ENCODE peak calls at places on chromosomes 11 and 22, in seven cellular contexts. J is right cardiac atrium; Q is CD8-positive, alpha-beta memory T cell; M is uterus; C is coronary artery; V is left lung; H is A549. I is an unnamed sample.

GRCh38 chr22:47194476-47195155 is 432.2 kb downstream of the TBC1D22A start:
- DNase-seq in J (no peak), Q (no peak), M (no peak), C (peak), V (no peak), H (no peak), I (no peak)

GRCh38 chr22:47192106-47192650 is 429.7 kb downstream of the TBC1D22A start:
- DNase-seq in J (no peak), Q (no peak), M (no peak), C (peak), V (no peak), H (no peak), I (no peak)

GRCh38 chr11:73293356-73293936 is 14.6 kb upstream of the ARHGEF17 start:
- DNase-seq in J (no peak), Q (no peak), M (no peak), C (no peak), V (no peak), H (no peak), I (no peak)

GRCh38 chr11:121895919-121896318 is 220.1 kb downstream of the BLID start:
- DNase-seq in J (no peak), Q (no peak), M (no peak), C (no peak), V (no peak), H (no peak), I (no peak)

GRCh38 chr22:49793296-49793695 is 34.4 kb downstream of the BRD1 start:
- DNase-seq in J (no peak), Q (no peak), M (no peak), C (no peak), V (no peak), H (no peak), I (no peak)

GRCh38 chr11:102429691-102430090 is 22.9 kb downstream of the TMEM123 start:
- DNase-seq in J (no peak), Q (no peak), M (no peak), C (no peak), V (no peak), H (no peak), I (no peak)

GRCh38 chr11:10590516-10590915 is 22.1 kb upstream of the LYVE1 start:
- DNase-seq in J (no peak), Q (no peak), M (no peak), C (no peak), V (no peak), H (no peak), I (no peak)

GRCh38 chr11:68128682-68129327 is 7.6 kb upstream of the CHKA start:
- DNase-seq in J (peak), Q (no peak), M (peak), C (no peak), V (no peak), H (no peak), I (no peak)

GRCh38 chr11:23988381-23989006 is 508.4 kb upstream of the LUZP2 start:
- DNase-seq in J (no peak), Q (no peak), M (no peak), C (no peak), V (no peak), H (no peak), I (no peak)

GRCh38 chr11:59944761-59945160 is 6.5 kb downstream of the OOSP1 start:
- DNase-seq in J (no peak), Q (no peak), M (no peak), C (no peak), V (no peak), H (no peak), I (no peak)

GRCh38 chr11:61453702-61454101 is 23.8 kb downstream of the SDHAF2 start:
- DNase-seq in J (no peak), Q (no peak), M (no peak), C (no peak), V (no peak), H (no peak), I (no peak)
- H3K27ac ChIP-seq in J (no peak), Q (no peak), M (no peak), C (no peak), V (no peak), H (no peak), I (no peak)

GRCh38 chr11:729492-730074 is 17.7 kb upstream of the TALDO1 start:
- DNase-seq in J (no peak), Q (no peak), M (no peak), C (no peak), V (peak), H (no peak), I (peak)
- H3K4me3 ChIP-seq in J (no peak), Q (no peak), M (no peak), C (no peak), V (no peak), H (no peak), I (no peak)

GRCh38 chr11:47143322-47143721 is 33.4 kb downstream of the ARFGAP2 start:
- DNase-seq in J (no peak), Q (no peak), M (no peak), C (no peak), V (no peak), H (no peak), I (peak)
- H3K27ac ChIP-seq in J (peak), Q (no peak), M (no peak), C (peak), V (no peak), H (no peak), I (no peak)

GRCh38 chr11:65545853-65546216 is 12.3 kb downstream of the LTBP3 start:
- DNase-seq in J (no peak), Q (no peak), M (no peak), C (no peak), V (no peak), H (no peak), I (no peak)
- H3K4me3 ChIP-seq in J (no peak), Q (peak), M (no peak), C (peak), V (peak), H (no peak), I (no peak)

DNA sequence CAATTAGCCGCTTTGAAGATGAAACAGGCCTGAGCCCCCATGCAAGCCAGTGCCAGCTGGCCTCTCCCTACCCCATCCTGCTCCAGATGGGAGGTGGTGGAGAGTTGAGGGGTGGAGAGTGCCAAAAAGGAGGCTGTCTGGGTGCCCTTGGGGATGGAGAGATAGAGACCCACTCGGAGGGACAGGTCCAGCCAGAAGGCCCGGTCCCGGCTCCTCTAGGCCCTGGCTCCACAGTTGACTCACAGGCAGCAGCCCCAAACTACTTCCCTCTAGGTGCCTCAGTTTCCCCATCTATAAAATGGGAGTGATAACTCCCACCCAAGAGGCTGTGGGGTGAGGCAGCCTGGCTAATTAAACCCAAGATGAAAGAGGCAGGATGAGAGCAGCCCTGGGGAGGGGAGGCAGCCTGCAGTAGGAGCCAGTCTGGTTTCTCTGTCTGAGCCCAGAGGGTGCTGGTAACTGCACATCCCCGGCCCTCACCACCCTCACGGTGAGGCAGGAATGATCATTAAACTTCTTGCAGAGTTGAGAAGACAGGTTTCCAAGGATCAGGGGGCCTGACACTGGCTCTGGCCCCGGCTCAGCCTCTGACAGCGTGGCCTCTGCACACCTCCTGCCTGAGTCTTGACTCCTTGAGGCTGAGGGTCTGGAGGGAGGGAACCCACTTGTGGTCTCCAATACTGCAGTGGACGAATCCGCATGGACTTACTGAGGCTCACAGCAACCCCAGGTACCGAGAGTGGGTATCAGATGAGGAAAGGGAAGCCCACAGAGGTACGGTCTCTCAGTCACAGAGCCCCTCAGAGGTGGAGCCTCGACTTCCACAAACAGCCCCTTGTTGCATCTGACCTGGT is 1.4 kb upstream of the AP5B1 start:
- DNase-seq in J (no peak), Q (no peak), M (no peak), C (peak), V (no peak), H (no peak), I (no peak)
- H3K27ac ChIP-seq in J (no peak), Q (no peak), M (no peak), C (no peak), V (no peak), H (no peak), I (no peak)

GRCh38 chr22:18024956-18025720 is 777 bp upstream of the MICAL3 start:
- DNase-seq in J (no peak), Q (no peak), M (no peak), C (no peak), V (no peak), H (no peak), I (no peak)
- H3K4me3 ChIP-seq in J (no peak), Q (peak), M (peak), C (peak), V (no peak), H (peak), I (peak)

GRCh38 chr22:42528591-42529307 is 9.2 kb upstream of the RRP7A start:
- DNase-seq in J (no peak), Q (no peak), M (no peak), C (no peak), V (no peak), H (no peak), I (no peak)
- H3K27ac ChIP-seq in J (no peak), Q (no peak), M (no peak), C (no peak), V (no peak), H (no peak), I (no peak)

DNA sequence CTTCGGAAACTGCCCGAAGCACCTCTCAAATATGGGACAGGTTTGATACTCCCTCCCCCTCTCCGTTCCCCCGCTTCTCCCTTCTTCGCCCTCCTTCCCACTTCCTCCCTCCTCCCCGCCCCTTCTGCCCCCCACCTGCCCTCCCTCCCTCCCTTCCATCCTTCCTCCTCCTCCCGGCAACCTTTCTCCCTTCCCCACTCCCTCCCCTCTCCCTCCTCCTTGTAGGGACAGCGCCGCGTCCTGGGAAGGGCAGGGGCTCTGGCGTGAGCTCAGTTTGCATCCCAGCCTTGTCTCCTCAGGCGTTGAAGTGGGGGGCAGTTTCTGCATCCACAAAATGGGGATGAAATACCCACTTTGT is 6.1 kb upstream of the NFAM1 start:
- DNase-seq in J (no peak), Q (no peak), M (no peak), C (no peak), V (no peak), H (no peak), I (no peak)
- H3K4me3 ChIP-seq in J (no peak), Q (no peak), M (no peak), C (peak), V (peak), H (no peak), I (no peak)

GRCh38 chr11:117860139-117860538 is 16.3 kb downstream of the FXYD6 start:
- DNase-seq in J (no peak), Q (no peak), M (no peak), C (peak), V (no peak), H (no peak), I (no peak)

GRCh38 chr11:117859713-117860112 is 16.7 kb downstream of the FXYD6 start:
- DNase-seq in J (no peak), Q (no peak), M (no peak), C (peak), V (no peak), H (no peak), I (no peak)

GRCh38 chr11:117862753-117863152 is 13.7 kb downstream of the FXYD6 start:
- DNase-seq in J (no peak), Q (no peak), M (no peak), C (no peak), V (no peak), H (no peak), I (no peak)

GRCh38 chr11:117861151-117862018 is 15.1 kb downstream of the FXYD6 start:
- DNase-seq in J (peak), Q (no peak), M (peak), C (peak), V (no peak), H (no peak), I (peak)

GRCh38 chr11:117862019-117862725 is 14.3 kb downstream of the FXYD6 start:
- DNase-seq in J (no peak), Q (no peak), M (no peak), C (peak), V (no peak), H (no peak), I (no peak)
- H3K27ac ChIP-seq in J (peak), Q (no peak), M (peak), C (peak), V (peak), H (no peak), I (peak)

GRCh38 chr11:118910309-118911112 is 15.2 kb downstream of the BCL9L start:
- DNase-seq in J (peak), Q (peak), M (peak), C (peak), V (peak), H (no peak), I (peak)
- H3K4me3 ChIP-seq in J (peak), Q (peak), M (peak), C (peak), V (peak), H (peak), I (peak)

I was measured in SJCRH30.